ENCODE peak calls at places on chromosomes 4 and X, in five cellular contexts. V is SJCRH30, F is kidney epithelial cell, W is H7, A is keratinocyte. J is an unnamed sample.

GRCh38 chrX:38754102-38754790 is 47.0 kb upstream of the MID1IP1 start:
- DNase-seq in A (peak; percentile 13), F (no peak), V (peak; percentile 71), W (peak; percentile 31), J (peak; percentile 22)

GRCh38 chr4:84751707-84752106 is 168.8 kb downstream of the CDS1 start:
- DNase-seq in W (no peak), F (no peak), A (no peak), V (no peak), J (no peak)

GRCh38 chrX:2283111-2283847 is 217.5 kb downstream of the DHRSX start:
- DNase-seq in F (no peak), A (no peak), V (no peak), W (no peak), J (no peak)

GRCh38 chr4:118033148-118034060 is 882 bp upstream of the NDST3 start:
- DNase-seq in V (peak; percentile 89), A (no peak), W (peak; percentile 82), F (peak; percentile 26), J (no peak)

GRCh38 chr4:4225915-4226605 is 669 bp downstream of the OTOP1 start:
- DNase-seq in V (no peak), F (no peak), W (peak; percentile 60), A (no peak), J (no peak)

GRCh38 chr4:168183717-168184571 is 91.6 kb downstream of the ANXA10 start:
- DNase-seq in A (no peak), V (peak; percentile 64), W (peak; percentile 32), F (no peak), J (no peak)

GRCh38 chr4:142565771-142566170 is 280.3 kb downstream of the INPP4B start:
- DNase-seq in F (no peak), A (no peak), W (no peak), V (no peak), J (no peak)

GRCh38 chr4:98688416-98689290 is 30.2 kb upstream of the TSPAN5 start:
- DNase-seq in V (peak; percentile 22), A (no peak), W (no peak), F (no peak), J (no peak)

GRCh38 chrX:42119076-42119475 is 195.7 kb upstream of the CASK start:
- DNase-seq in V (peak; percentile 81), F (peak; percentile 72), A (peak; percentile 69), W (no peak), J (no peak)

GRCh38 chr4:126727461-126727860 is 905.3 kb upstream of the INTU start:
- DNase-seq in W (no peak), A (peak; percentile 36), V (no peak), F (no peak), J (no peak)

GRCh38 chr4:126735294-126736132 is 897.2 kb upstream of the INTU start:
- DNase-seq in V (no peak), F (no peak), A (no peak), W (no peak), J (no peak)

GRCh38 chr4:126733301-126733700 is 899.5 kb upstream of the INTU start:
- DNase-seq in A (no peak), V (no peak), W (no peak), F (no peak), J (no peak)

GRCh38 chr4:126734465-126734864 is 898.3 kb upstream of the INTU start:
- DNase-seq in F (no peak), V (no peak), W (no peak), A (no peak), J (no peak)

DNA sequence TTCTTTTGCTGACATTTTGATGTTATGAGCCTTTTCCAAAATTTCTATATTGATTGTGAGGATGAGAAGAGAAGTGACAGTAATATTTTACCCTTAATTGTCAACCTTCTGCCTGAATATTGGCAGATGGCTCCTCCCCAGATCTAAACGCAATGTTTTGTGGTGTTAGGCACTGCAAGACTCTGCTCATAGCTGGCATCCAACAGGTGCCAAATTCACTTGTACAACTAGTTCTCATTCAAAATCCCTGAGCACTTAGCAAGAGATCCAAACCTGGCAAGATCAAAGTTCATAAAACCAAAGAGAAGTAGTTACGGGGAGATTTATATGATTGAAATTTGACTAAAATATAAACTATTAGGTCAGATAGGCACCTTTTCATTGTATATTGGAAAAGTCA is 901.7 kb upstream of the INTU start:
- DNase-seq in A (no peak), W (no peak), V (no peak), F (no peak), J (no peak)
- H3K4me3 ChIP-seq in A (no peak overlapping the region), W (no peak overlapping the region), V (no peak overlapping the region), F (no peak overlapping the region), J (no peak overlapping the region)

GRCh38 chrX:129783176-129783776 is 3.5 kb downstream of the SASH3 start:
- DNase-seq in W (no peak), V (no peak), A (no peak), F (no peak), J (no peak)
- H3K4me3 ChIP-seq in W (no peak overlapping the region), V (no peak overlapping the region), A (no peak overlapping the region), F (no peak overlapping the region), J (peak overlapping the region; percentile 75)

DNA sequence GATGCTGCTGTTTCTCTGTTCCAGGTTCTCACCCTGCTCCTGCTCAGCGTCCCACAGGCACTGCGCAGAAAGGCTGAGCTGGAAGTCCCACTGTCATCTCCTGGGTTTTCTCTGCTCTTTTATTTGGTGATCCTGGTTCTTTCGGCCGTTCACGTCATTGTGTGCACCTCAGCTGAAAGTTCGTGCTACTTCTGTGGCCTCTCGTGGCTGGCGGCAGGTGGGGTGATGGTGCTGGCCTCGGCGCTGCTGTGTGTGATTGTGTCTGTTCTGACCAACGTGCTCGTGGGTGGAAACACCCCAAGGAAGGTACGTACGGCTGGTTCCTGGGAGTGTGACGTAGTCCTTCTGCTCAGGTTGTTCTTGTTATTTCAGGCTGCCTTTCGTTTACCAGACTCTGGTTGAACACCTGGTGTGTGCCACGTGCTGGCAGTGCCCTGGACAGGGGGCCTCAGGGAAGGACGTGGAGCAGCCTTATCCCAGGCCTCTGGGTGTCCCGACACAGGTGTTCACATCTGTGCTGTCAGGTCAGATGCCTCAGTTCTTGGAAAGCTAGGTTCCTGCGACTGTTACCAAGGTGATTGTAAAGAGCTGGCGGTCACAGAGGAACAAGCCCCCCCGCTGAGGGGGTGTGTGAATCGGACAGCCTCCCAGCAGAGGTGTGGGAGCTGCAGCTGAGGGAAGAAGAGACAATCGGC is 22.8 kb downstream of the PIGG start:
- DNase-seq in V (no peak), A (no peak), W (no peak), F (no peak), J (no peak)
- H3K4me3 ChIP-seq in V (no peak overlapping the region), A (no peak overlapping the region), W (no peak overlapping the region), F (no peak overlapping the region), J (no peak overlapping the region)

DNA sequence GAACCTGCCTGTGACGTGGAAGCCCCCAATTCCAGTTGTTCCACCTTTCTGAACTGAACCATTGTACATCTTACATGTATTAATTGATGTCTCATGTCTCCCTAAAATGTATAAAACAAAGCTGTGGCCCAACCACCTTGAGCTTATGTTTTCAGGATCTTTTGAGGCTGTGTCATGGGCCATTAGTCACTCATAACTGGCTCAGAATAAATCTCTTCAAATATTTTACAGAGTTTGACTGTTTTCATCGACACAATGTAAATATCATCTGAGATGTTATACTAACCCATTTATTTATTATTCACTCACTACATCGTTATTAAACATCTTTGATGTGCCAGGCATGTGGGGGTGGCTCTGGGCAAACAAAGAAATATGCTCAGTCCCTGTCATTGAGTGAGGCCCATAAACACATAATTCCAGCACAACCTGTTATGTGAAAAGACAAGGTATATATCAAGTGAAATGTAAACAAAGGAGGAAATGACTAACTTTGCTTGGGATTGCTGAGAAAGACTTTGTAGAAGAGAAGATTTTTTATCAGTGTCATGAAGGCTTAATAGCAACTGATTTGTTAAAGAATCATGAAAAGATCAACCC is 34.5 kb upstream of the PPM1K start:
- DNase-seq in V (no peak), A (no peak), W (no peak), F (no peak), J (no peak)
- H3K4me3 ChIP-seq in V (no peak overlapping the region), A (no peak overlapping the region), W (no peak overlapping the region), F (no peak overlapping the region), J (no peak overlapping the region)

GRCh38 chr4:2395038-2395437 is 23.4 kb downstream of the ZFYVE28 start:
- DNase-seq in V (no peak), A (no peak), W (no peak), F (no peak), J (no peak)

GRCh38 chr4:2390780-2391490 is 27.5 kb downstream of the ZFYVE28 start:
- DNase-seq in W (peak; percentile 61), V (peak; percentile 38), A (no peak), F (no peak), J (no peak)

GRCh38 chr4:2395584-2395983 is 22.9 kb downstream of the ZFYVE28 start:
- DNase-seq in F (no peak), V (no peak), A (no peak), W (no peak), J (no peak)

GRCh38 chr4:2394544-2394943 is 23.9 kb downstream of the ZFYVE28 start:
- DNase-seq in A (no peak), W (no peak), F (no peak), V (no peak), J (no peak)

GRCh38 chr4:2393353-2394270 is 24.8 kb downstream of the ZFYVE28 start:
- DNase-seq in V (peak; percentile 51), F (no peak), W (peak; percentile 91), A (no peak), J (no peak)
- H3K4me3 ChIP-seq in V (no peak overlapping the region), F (no peak overlapping the region), W (no peak overlapping the region), A (no peak overlapping the region), J (peak overlapping the region; percentile 23)

J was measured in CD8-positive, alpha-beta T cell.